ENCODE peak calls at places on chromosomes 11 and 22, in five cellular contexts. One of them, this sample, is unnamed.

GRCh38 chr11:45774023-45774655 is 30.8 kb upstream of the SLC35C1 start:
- DNase-seq in WERI-Rb-1: no peak
- DNase-seq in GM13976: no peak
- DNase-seq in endothelial cell: no peak
- DNase-seq in epithelial cell of esophagus: no peak
- DNase-seq in this sample: peak; percentile 18

GRCh38 chr11:37504925-37505324 is 906.9 kb upstream of the RAG2 start:
- DNase-seq in endothelial cell: no peak
- DNase-seq in GM13976: no peak
- DNase-seq in epithelial cell of esophagus: peak; percentile 95
- DNase-seq in WERI-Rb-1: no peak
- DNase-seq in this sample: no peak

GRCh38 chr11:18578975-18579598 is 9.4 kb downstream of the UEVLD start:
- DNase-seq in GM13976: peak; percentile 46
- DNase-seq in endothelial cell: no peak
- DNase-seq in epithelial cell of esophagus: no peak
- DNase-seq in WERI-Rb-1: no peak
- DNase-seq in this sample: no peak

GRCh38 chr11:12394601-12395000 is 17.2 kb downstream of the PARVA start:
- DNase-seq in GM13976: no peak
- DNase-seq in epithelial cell of esophagus: no peak
- DNase-seq in WERI-Rb-1: no peak
- DNase-seq in endothelial cell: no peak
- DNase-seq in this sample: no peak

GRCh38 chr11:44776840-44777536 is 50.2 kb downstream of the TSPAN18 start:
- DNase-seq in WERI-Rb-1: no peak
- DNase-seq in endothelial cell: no peak
- DNase-seq in GM13976: no peak
- DNase-seq in epithelial cell of esophagus: no peak
- DNase-seq in this sample: no peak

GRCh38 chr11:109971184-109971523 is 122.0 kb upstream of the ZC3H12C start:
- DNase-seq in endothelial cell: no peak
- DNase-seq in epithelial cell of esophagus: peak; percentile 63
- DNase-seq in GM13976: no peak
- DNase-seq in WERI-Rb-1: no peak
- DNase-seq in this sample: no peak

GRCh38 chr11:45651841-45652745 is 13.3 kb downstream of the CHST1 start:
- DNase-seq in epithelial cell of esophagus: no peak
- DNase-seq in GM13976: no peak
- DNase-seq in endothelial cell: peak; percentile 2
- DNase-seq in WERI-Rb-1: no peak
- DNase-seq in this sample: peak; percentile 55

GRCh38 chr11:93323747-93324146 is 6.8 kb upstream of the DEUP1 start:
- DNase-seq in GM13976: no peak
- DNase-seq in epithelial cell of esophagus: no peak
- DNase-seq in endothelial cell: no peak
- DNase-seq in WERI-Rb-1: no peak
- DNase-seq in this sample: no peak

GRCh38 chr22:47012589-47013365 is 250.3 kb downstream of the TBC1D22A start:
- DNase-seq in epithelial cell of esophagus: peak; percentile 34
- DNase-seq in GM13976: no peak
- DNase-seq in endothelial cell: no peak
- DNase-seq in WERI-Rb-1: no peak
- DNase-seq in this sample: peak; percentile 66

DNA sequence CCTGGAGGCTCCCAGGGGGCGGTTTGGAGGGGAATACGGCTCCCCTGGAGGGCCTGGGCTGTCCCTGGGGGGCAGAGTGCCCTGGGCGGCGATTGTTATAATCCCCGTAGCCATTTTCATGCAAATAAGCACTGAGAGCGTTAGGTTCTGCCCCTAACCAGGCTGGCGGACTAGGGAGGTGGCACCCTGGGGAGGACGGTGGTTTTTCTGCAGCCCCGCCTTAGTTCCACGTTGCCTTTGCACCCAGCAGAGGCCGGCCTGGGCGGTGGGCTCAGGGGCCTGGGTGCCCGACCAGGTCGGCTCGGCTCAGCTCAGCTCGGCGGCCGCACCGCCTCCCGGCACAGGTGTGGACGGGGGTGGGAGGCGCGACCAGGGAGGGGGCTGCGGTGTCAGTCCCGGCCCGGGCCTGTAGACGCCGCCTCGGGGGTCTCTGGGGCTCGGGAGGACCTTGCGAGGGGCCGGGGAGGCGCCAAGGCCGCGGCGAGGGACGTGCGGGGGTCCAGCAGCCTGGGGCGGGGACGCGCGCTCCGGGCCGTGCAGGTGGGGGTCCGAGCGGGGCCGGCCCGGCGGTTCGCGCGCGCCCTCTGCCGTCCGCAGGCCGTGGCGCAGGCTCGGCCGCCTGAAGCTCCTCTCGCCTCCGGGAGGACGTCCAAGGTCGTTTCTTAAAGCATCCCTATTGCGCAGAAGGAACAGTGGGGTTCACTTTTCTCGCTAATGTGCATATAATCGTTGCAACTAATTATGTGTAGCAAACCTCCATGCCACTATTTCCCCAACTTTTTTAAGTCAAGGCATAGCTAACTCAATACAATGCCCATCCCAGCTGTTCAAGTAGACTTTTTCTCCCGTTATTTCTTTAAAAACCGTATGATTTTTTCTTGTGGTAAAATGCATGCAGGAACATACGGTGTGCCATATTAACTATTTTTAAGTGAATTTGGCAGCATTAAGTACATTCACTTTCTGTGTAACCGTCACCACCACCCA is 2.5 kb upstream of the DUSP8 start:
- DNase-seq in WERI-Rb-1: peak; percentile 49
- DNase-seq in epithelial cell of esophagus: peak; percentile 44
- DNase-seq in endothelial cell: peak; percentile 58
- DNase-seq in GM13976: peak; percentile 82
- DNase-seq in this sample: peak; percentile 77
- TF ChIP-seq CTCF in WERI-Rb-1: peak; percentile 83
- TF ChIP-seq CTCF in epithelial cell of esophagus: peak; percentile 54
- TF ChIP-seq CTCF in endothelial cell: peak; percentile 78
- TF ChIP-seq CTCF in GM13976: peak; percentile 97
- TF ChIP-seq CTCF in this sample: peak; percentile 75

GRCh38 chr11:269146-269890 is 8.9 kb upstream of the NLRP6 start:
- DNase-seq in epithelial cell of esophagus: peak; percentile 71
- DNase-seq in WERI-Rb-1: no peak
- DNase-seq in GM13976: peak; percentile 74
- DNase-seq in endothelial cell: no peak
- DNase-seq in this sample: no peak
- TF ChIP-seq CTCF in epithelial cell of esophagus: peak; percentile 24
- TF ChIP-seq CTCF in WERI-Rb-1: no peak
- TF ChIP-seq CTCF in GM13976: no peak
- TF ChIP-seq CTCF in endothelial cell: no peak
- TF ChIP-seq CTCF in this sample: no peak

DNA sequence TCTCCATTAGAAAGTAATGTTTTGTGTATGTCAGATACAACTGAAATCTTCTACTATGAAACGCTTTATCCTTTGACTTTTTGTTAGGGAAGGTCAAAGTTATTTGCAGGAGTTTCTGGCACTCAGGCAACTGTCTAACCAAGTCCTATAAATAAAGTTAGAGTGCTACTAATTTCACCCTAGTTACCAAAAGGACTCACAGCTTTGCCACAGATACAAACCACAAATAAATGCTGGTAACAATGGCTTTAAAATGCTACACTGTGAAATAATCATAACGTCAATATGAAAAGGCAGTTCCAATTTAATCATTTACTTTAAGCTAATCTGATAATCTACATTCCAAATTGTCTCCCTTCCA is 124.3 kb downstream of the RBFOX2 start:
- DNase-seq in epithelial cell of esophagus: no peak
- DNase-seq in WERI-Rb-1: no peak
- DNase-seq in endothelial cell: no peak
- DNase-seq in GM13976: no peak
- DNase-seq in this sample: no peak
- TF ChIP-seq CTCF in epithelial cell of esophagus: no peak
- TF ChIP-seq CTCF in WERI-Rb-1: no peak
- TF ChIP-seq CTCF in endothelial cell: no peak
- TF ChIP-seq CTCF in GM13976: no peak
- TF ChIP-seq CTCF in this sample: no peak

GRCh38 chr11:122294041-122294440 is 178.0 kb upstream of the BLID start:
- DNase-seq in WERI-Rb-1: no peak
- DNase-seq in epithelial cell of esophagus: no peak
- DNase-seq in endothelial cell: no peak
- DNase-seq in GM13976: no peak
- DNase-seq in this sample: no peak

DNA sequence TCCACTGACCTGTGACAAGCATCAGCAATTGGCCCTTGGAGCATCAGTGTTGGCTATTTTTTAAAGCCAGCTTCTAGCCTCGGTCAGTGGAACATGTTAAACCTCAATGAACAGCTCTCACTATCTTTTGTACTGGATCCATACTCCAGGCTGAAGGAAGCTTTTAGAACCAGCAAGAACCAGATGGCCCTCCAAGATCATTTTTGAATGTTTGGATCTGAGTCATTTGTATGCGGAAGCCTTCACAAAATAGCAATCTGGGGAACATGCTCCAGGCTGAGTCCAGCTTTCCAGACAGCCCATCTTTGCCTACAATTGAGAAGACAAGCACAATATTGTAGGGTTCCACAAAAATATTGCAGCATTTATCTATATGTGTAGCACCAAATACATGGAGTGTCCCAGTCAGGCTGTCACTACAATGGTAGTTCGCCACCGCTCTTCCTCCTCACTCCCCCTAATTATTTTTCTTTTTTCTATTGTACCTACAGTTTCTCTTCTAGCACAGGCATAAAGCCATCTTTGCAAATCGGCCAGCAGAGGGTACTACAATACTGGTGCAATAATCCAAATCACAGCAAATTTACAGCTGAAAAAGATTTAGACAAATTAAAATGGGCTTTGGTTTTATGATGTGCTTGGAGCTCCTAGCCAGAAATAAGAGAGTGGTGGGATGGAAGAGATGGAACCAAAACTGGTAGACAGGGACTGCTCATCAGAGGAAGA is 177.4 kb upstream of the BLID start:
- DNase-seq in endothelial cell: no peak
- DNase-seq in GM13976: no peak
- DNase-seq in epithelial cell of esophagus: peak; percentile 19
- DNase-seq in WERI-Rb-1: no peak
- DNase-seq in this sample: no peak
- TF ChIP-seq CTCF in endothelial cell: no peak
- TF ChIP-seq CTCF in GM13976: no peak
- TF ChIP-seq CTCF in epithelial cell of esophagus: peak; percentile 19
- TF ChIP-seq CTCF in WERI-Rb-1: no peak
- TF ChIP-seq CTCF in this sample: peak; percentile 29

DNA sequence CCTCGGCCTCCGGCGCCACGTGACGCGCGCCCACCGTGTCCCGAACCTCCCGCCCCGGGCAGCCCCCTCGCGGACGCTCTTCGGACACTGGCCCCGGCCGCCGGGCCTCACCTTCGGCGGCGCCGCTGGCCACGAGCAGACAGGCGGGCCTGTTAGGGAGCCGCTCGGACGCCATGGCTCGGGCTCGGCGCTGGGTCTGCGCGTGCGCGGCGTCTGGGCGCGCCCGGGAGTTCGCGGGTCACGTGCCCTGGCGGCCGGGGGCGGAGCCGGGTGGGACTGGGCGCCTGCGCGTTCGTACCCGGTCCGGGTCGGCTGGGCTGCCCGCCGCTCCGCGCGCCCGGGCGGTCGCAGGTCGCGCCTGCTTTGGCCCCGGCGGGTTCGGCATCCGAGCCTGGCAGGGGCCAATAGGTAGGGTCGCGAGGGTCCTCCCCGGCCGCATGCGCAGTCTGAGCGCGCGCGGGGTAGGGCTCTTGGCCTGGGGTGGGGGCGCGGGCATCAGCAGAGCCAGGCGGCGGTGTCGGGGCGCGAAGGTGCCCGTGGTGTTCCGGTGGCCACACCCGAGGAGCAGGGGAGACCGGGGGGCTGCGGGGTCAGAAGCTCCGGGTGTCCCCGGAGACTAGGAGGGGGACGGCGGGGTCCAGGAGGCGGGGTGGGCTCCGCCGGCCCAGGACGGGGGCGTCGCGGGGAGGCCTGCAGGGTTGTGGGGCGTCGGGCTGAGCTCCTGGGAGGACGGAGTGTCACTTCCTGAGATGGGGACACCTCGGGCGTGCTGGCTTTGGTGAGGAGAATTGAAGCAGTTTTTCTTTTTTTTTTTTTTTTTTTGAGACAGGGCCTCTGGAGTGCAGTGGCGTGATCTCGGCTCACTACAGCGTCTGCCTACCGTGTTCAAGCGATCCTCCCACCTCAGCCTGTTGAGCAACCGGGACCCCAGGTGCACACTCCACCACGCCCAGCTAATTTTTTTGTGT is at the start of gene GATD1:
- DNase-seq in epithelial cell of esophagus: peak; percentile 90
- DNase-seq in GM13976: peak; percentile 100
- DNase-seq in endothelial cell: peak; percentile 97
- DNase-seq in WERI-Rb-1: peak; percentile 91
- DNase-seq in this sample: peak; percentile 97
- TF ChIP-seq CTCF in epithelial cell of esophagus: no peak
- TF ChIP-seq CTCF in GM13976: no peak
- TF ChIP-seq CTCF in endothelial cell: no peak
- TF ChIP-seq CTCF in WERI-Rb-1: no peak
- TF ChIP-seq CTCF in this sample: no peak

GRCh38 chr11:94767292-94767690 is 865 bp upstream of the AMOTL1 start:
- DNase-seq in endothelial cell: no peak
- DNase-seq in epithelial cell of esophagus: no peak
- DNase-seq in WERI-Rb-1: no peak
- DNase-seq in GM13976: no peak
- DNase-seq in this sample: no peak

GRCh38 chr11:94769897-94770296 is 1.7 kb downstream of the AMOTL1 start:
- DNase-seq in endothelial cell: no peak
- DNase-seq in WERI-Rb-1: no peak
- DNase-seq in GM13976: no peak
- DNase-seq in epithelial cell of esophagus: no peak
- DNase-seq in this sample: no peak

GRCh38 chr11:94766656-94767291 is 1.4 kb upstream of the AMOTL1 start:
- DNase-seq in GM13976: no peak
- DNase-seq in WERI-Rb-1: no peak
- DNase-seq in epithelial cell of esophagus: peak; percentile 86
- DNase-seq in endothelial cell: no peak
- DNase-seq in this sample: no peak

GRCh38 chr11:94768602-94769511 is 701 bp downstream of the AMOTL1 start:
- DNase-seq in epithelial cell of esophagus: no peak
- DNase-seq in endothelial cell: peak; percentile 57
- DNase-seq in WERI-Rb-1: peak; percentile 49
- DNase-seq in GM13976: peak; percentile 28
- DNase-seq in this sample: peak; percentile 83

GRCh38 chr11:94767701-94768601 is at the start of gene AMOTL1:
- DNase-seq in GM13976: peak; percentile 39
- DNase-seq in endothelial cell: peak; percentile 89
- DNase-seq in WERI-Rb-1: peak; percentile 98
- DNase-seq in epithelial cell of esophagus: peak; percentile 91
- DNase-seq in this sample: peak; percentile 97
- TF ChIP-seq CTCF in GM13976: no peak
- TF ChIP-seq CTCF in endothelial cell: no peak
- TF ChIP-seq CTCF in WERI-Rb-1: no peak
- TF ChIP-seq CTCF in epithelial cell of esophagus: no peak
- TF ChIP-seq CTCF in this sample: peak; percentile 15

DNA sequence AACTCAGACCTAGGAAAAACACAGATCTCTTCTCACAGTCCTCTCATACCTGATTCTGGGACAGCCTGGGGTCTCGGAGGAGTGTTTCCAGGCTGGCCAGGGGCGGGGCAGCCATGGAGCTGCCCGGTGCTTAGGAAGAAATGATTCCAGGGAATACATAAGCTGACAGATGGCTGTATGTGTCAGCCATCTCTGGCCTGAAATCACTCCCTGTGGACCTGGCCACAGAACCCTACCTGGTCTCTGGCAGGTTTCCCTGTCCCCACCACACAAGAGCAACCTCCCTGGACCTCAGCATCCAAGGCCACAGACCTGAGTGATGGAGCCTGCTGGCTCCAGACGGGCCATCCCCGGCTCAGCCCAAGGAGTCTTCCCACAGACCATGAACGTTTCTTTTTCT is 10.0 kb downstream of the GGA1 start:
- DNase-seq in WERI-Rb-1: no peak
- DNase-seq in GM13976: no peak
- DNase-seq in epithelial cell of esophagus: no peak
- DNase-seq in endothelial cell: no peak
- DNase-seq in this sample: no peak
- TF ChIP-seq CTCF in WERI-Rb-1: no peak
- TF ChIP-seq CTCF in GM13976: no peak
- TF ChIP-seq CTCF in epithelial cell of esophagus: no peak
- TF ChIP-seq CTCF in endothelial cell: no peak
- TF ChIP-seq CTCF in this sample: no peak